ENCODE peak calls at places on chromosomes 6 and 20, in seven cellular contexts. B is brain microvascular endothelial cell, Q is astrocyte of the cerebellum, Z is suprapubic skin, X is fibroblast of pulmonary artery, F is nephron progenitor cell, L is GM13976. V is an unnamed sample.

GRCh38 chr6:111417946-111418345 is 65.1 kb downstream of the REV3L start:
- DNase-seq in B (no peak), Q (no peak), Z (no peak), X (no peak), F (no peak), L (no peak), V (no peak)

GRCh38 chr20:62872184-62872862 is 10.7 kb upstream of the TCFL5 start:
- DNase-seq in B (no peak), Q (no peak), Z (no peak), X (no peak), F (no peak), L (no peak), V (no peak)

GRCh38 chr6:1652842-1653241 is 43.1 kb downstream of the FOXC1 start:
- DNase-seq in B (no peak), Q (no peak), Z (no peak), X (no peak), F (no peak), L (no peak), V (no peak)

GRCh38 chr6:29667158-29667557 is 10.3 kb downstream of the MOG start:
- DNase-seq in B (no peak), Q (no peak), Z (no peak), X (no peak), F (no peak), L (no peak), V (no peak)

GRCh38 chr6:62541502-62541901 is 255.5 kb upstream of the KHDRBS2 start:
- DNase-seq in B (no peak), Q (no peak), Z (no peak), X (no peak), F (no peak), L (no peak), V (no peak)

GRCh38 chr6:12748815-12749521 is 32.4 kb downstream of the PHACTR1 start:
- DNase-seq in B (no peak), Q (no peak), Z (no peak), X (no peak), F (peak; percentile 35), L (no peak), V (no peak)

GRCh38 chr20:47263502-47264084 is 92.9 kb downstream of the ZMYND8 start:
- DNase-seq in B (no peak), Q (no peak), Z (no peak), X (no peak), F (no peak), L (no peak), V (no peak)

GRCh38 chr6:42374027-42374669 is 77.6 kb downstream of the TRERF1 start:
- DNase-seq in B (no peak), Q (no peak), Z (no peak), X (no peak), F (no peak), L (no peak), V (peak; percentile 47)

GRCh38 chr20:9241721-9242427 is 173.0 kb downstream of the PLCB4 start:
- DNase-seq in B (no peak), Q (peak; percentile 39), Z (no peak), X (no peak), F (no peak), L (no peak), V (no peak)

GRCh38 chr20:35260426-35260825 is 17.5 kb downstream of the MMP24OS start:
- DNase-seq in B (no peak), Q (no peak), Z (no peak), X (no peak), F (no peak), L (no peak), V (no peak)

GRCh38 chr20:49781676-49782075 is 31.0 kb upstream of the SLC9A8 start:
- DNase-seq in B (no peak), Q (no peak), Z (no peak), X (no peak), F (no peak), L (no peak), V (no peak)

GRCh38 chr6:157505912-157506491 is 125.0 kb downstream of the ZDHHC14 start:
- DNase-seq in B (no peak), Q (no peak), Z (no peak), X (no peak), F (no peak), L (no peak), V (no peak)

GRCh38 chr6:157989541-157990289 is 8.1 kb downstream of the SYNJ2 start:
- DNase-seq in B (no peak), Q (no peak), Z (no peak), X (peak; percentile 41), F (no peak), L (no peak), V (peak; percentile 44)

GRCh38 chr20:2767768-2768631 is 32.4 kb downstream of the CPXM1 start:
- DNase-seq in B (no peak), Q (peak; percentile 66), Z (no peak), X (peak; percentile 53), F (no peak), L (no peak), V (no peak)

GRCh38 chr6:44010411-44011349 is 116.6 kb downstream of the MRPL14 start:
- DNase-seq in B (peak; percentile 96), Q (peak; percentile 75), Z (peak; percentile 48), X (peak; percentile 85), F (no peak), L (no peak), V (peak; percentile 34)

GRCh38 chr6:18503588-18504231 is 116.6 kb downstream of the RNF144B start:
- DNase-seq in B (peak; percentile 75), Q (peak; percentile 80), Z (no peak), X (peak; percentile 87), F (peak; percentile 43), L (peak; percentile 53), V (peak; percentile 46)

GRCh38 chr6:41638002-41638800 is at the start of gene MDFI:
- DNase-seq in B (no peak), Q (no peak), Z (no peak), X (no peak), F (peak; percentile 78), L (no peak), V (no peak)

GRCh38 chr20:6055161-6055783 is 1.4 kb upstream of the LRRN4 start:
- DNase-seq in B (no peak), Q (no peak), Z (no peak), X (no peak), F (peak; percentile 34), L (no peak), V (no peak)

GRCh38 chr20:6053776-6054688 is at the start of gene LRRN4:
- DNase-seq in B (no peak), Q (no peak), Z (no peak), X (peak; percentile 40), F (peak; percentile 54), L (no peak), V (no peak)

GRCh38 chr20:6057704-6058103 is 3.8 kb upstream of the LRRN4 start:
- DNase-seq in B (no peak), Q (no peak), Z (no peak), X (no peak), F (no peak), L (no peak), V (no peak)

GRCh38 chr20:6057139-6057538 is 3.3 kb upstream of the LRRN4 start:
- DNase-seq in B (no peak), Q (no peak), Z (no peak), X (no peak), F (no peak), L (no peak), V (no peak)

DNA sequence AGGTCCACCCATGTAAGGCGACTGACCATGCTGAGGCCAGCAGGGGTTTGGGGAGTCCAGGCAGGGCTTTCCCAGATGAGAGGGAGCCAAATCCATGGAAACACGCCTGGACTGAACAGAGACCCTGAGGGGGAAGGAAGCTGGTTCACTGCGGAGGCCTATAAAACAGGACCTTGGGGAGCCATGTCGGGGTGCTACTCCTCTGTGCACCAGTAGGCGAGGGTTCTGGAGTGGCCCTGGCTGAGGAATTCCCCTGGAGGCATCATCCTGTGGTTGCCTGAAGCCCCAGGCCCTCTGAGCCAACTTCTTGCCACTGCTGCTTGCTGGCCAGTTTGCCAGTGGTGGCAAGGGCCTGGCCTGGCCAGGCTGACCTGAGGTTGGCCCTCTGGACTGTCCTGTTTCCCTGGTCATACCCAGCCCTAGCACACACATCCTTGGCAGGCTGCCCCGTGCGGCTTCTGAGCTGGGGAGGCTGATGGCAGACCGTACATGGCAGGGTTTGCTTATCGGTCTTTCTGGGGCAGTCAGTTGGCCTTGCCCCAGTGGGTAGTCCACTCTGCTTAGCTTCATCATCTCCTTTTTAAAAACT is 2.2 kb upstream of the LRRN4 start:
- DNase-seq in B (no peak), Q (no peak), Z (no peak), X (no peak), F (no peak), L (no peak), V (no peak)
- TF ChIP-seq CTCF in B (no peak), Q (no peak), Z (no peak), X (no peak), F (no peak), L (no peak), V (no peak)

GRCh38 chr6:75206338-75207210 is 721 bp upstream of the COL12A1 start:
- DNase-seq in B (peak; percentile 41), Q (no peak), Z (no peak), X (peak; percentile 43), F (peak; percentile 30), L (peak; percentile 37), V (no peak)
- TF ChIP-seq CTCF in B (peak; percentile 13), Q (peak; percentile 1), Z (peak; percentile 5), X (peak; percentile 4), F (no peak), L (no peak), V (no peak)

GRCh38 chr20:36758276-36758675 is 12.4 kb upstream of the NDRG3 start:
- DNase-seq in B (no peak), Q (no peak), Z (no peak), X (no peak), F (no peak), L (no peak), V (no peak)

GRCh38 chr20:36756482-36756881 is 10.6 kb upstream of the NDRG3 start:
- DNase-seq in B (no peak), Q (no peak), Z (no peak), X (no peak), F (no peak), L (no peak), V (no peak)

GRCh38 chr20:36752582-36752981 is 6.7 kb upstream of the NDRG3 start:
- DNase-seq in B (no peak), Q (no peak), Z (no peak), X (no peak), F (no peak), L (no peak), V (no peak)

GRCh38 chr20:36760647-36761046 is 12.9 kb downstream of the DSN1 start:
- DNase-seq in B (no peak), Q (no peak), Z (no peak), X (no peak), F (no peak), L (no peak), V (no peak)

DNA sequence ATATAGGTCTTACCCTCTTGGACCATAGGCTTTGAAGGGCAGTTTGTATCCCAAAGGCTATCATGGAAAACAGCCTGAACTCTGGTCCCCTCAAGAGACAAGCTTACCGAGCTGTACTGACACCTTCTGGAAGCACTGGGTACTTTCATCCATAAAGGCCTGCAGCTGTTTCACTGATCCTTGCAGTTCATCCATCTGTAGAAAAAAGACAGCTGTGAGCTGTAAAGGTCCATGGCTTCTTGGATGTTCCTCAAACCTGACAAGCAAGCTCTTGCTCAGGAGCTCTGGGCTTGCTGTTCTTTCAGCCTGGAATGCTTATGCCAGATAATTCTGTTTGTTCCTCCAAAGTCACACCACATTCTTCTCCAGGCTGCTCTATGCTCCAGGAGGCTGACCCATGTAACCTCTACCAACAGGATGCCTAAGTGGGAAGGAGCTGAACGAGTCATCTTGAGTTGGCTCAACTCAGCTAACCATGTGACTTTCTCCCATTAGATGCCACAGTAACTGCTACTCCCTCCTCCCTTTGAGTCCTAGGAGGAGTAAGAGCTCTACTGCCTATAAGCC is 8.8 kb upstream of the NDRG3 start:
- DNase-seq in B (peak; percentile 53), Q (peak; percentile 59), Z (no peak), X (peak; percentile 85), F (peak; percentile 46), L (peak; percentile 49), V (peak; percentile 41)
- TF ChIP-seq CTCF in B (peak; percentile 87), Q (peak; percentile 91), Z (no peak), X (peak; percentile 93), F (peak; percentile 71), L (peak; percentile 40), V (peak; percentile 61)

GRCh38 chr6:39432311-39433025 is 110.0 kb upstream of the KCNK16 start:
- DNase-seq in B (no peak), Q (no peak), Z (no peak), X (no peak), F (no peak), L (no peak), V (no peak)
- TF ChIP-seq CTCF in B (no peak), Q (no peak), Z (no peak), X (no peak), F (no peak), L (no peak), V (no peak)

V was measured in activated CD8-positive, alpha-beta T cell treated with anti-CD3 and anti-CD28 coated beads for 36 hours.